ENCODE peak calls at places on chromosomes 12 and 14, in five cellular contexts. One of them, this sample, is unnamed.

GRCh38 chr14:78849952-78850351 is 679.8 kb downstream of the NRXN3 start:
- DNase-seq in naive thymus-derived CD8-positive, alpha-beta T cell: no peak
- DNase-seq in lung: no peak
- DNase-seq in Caco-2: no peak
- DNase-seq in iris pigment epithelial cell: no peak
- DNase-seq in this sample: no peak

GRCh38 chr14:81453166-81453766 is 53.1 kb upstream of the STON2 start:
- DNase-seq in naive thymus-derived CD8-positive, alpha-beta T cell: peak
- DNase-seq in lung: peak
- DNase-seq in Caco-2: peak
- DNase-seq in iris pigment epithelial cell: peak
- DNase-seq in this sample: peak

GRCh38 chr12:109893250-109893995 is 6.7 kb upstream of the TCHP start:
- DNase-seq in naive thymus-derived CD8-positive, alpha-beta T cell: no peak
- DNase-seq in lung: no peak
- DNase-seq in Caco-2: no peak
- DNase-seq in iris pigment epithelial cell: no peak
- DNase-seq in this sample: no peak

GRCh38 chr12:111322336-111323250 is 46.3 kb downstream of the PHETA1 start:
- DNase-seq in naive thymus-derived CD8-positive, alpha-beta T cell: no peak
- DNase-seq in lung: no peak
- DNase-seq in Caco-2: no peak
- DNase-seq in iris pigment epithelial cell: no peak
- DNase-seq in this sample: no peak

GRCh38 chr12:6430124-6430989 is 14.4 kb upstream of the CD27 start:
- DNase-seq in naive thymus-derived CD8-positive, alpha-beta T cell: no peak
- DNase-seq in lung: peak
- DNase-seq in Caco-2: peak
- DNase-seq in iris pigment epithelial cell: peak
- DNase-seq in this sample: peak

GRCh38 chr14:62156052-62156451 is 393.8 kb downstream of the SNAPC1 start:
- DNase-seq in naive thymus-derived CD8-positive, alpha-beta T cell: no peak
- DNase-seq in lung: no peak
- DNase-seq in Caco-2: no peak
- DNase-seq in iris pigment epithelial cell: no peak
- DNase-seq in this sample: no peak

GRCh38 chr12:69368171-69368570 is 8.6 kb downstream of the YEATS4 start:
- DNase-seq in naive thymus-derived CD8-positive, alpha-beta T cell: no peak
- DNase-seq in lung: no peak
- DNase-seq in Caco-2: no peak
- DNase-seq in iris pigment epithelial cell: no peak
- DNase-seq in this sample: no peak

GRCh38 chr12:107536613-107537012 is 149.0 kb upstream of the PWP1 start:
- DNase-seq in naive thymus-derived CD8-positive, alpha-beta T cell: no peak
- DNase-seq in lung: no peak
- DNase-seq in Caco-2: no peak
- DNase-seq in iris pigment epithelial cell: no peak
- DNase-seq in this sample: no peak

GRCh38 chr12:56616244-56616643 is 13.9 kb downstream of the BAZ2A start:
- DNase-seq in naive thymus-derived CD8-positive, alpha-beta T cell: no peak
- DNase-seq in lung: no peak
- DNase-seq in Caco-2: no peak
- DNase-seq in iris pigment epithelial cell: no peak
- DNase-seq in this sample: no peak

GRCh38 chr14:104894331-104895206 is 29.5 kb downstream of the CEP170B start:
- DNase-seq in naive thymus-derived CD8-positive, alpha-beta T cell: no peak
- DNase-seq in lung: no peak
- DNase-seq in Caco-2: no peak
- DNase-seq in iris pigment epithelial cell: no peak
- DNase-seq in this sample: no peak

GRCh38 chr12:58919271-58920101 is 818 bp downstream of the LRIG3 start:
- DNase-seq in naive thymus-derived CD8-positive, alpha-beta T cell: no peak
- DNase-seq in lung: peak
- DNase-seq in Caco-2: peak
- DNase-seq in iris pigment epithelial cell: peak
- DNase-seq in this sample: peak

GRCh38 chr12:111369496-111370220 is 763 bp upstream of the PHETA1 start:
- DNase-seq in naive thymus-derived CD8-positive, alpha-beta T cell: no peak
- DNase-seq in lung: no peak
- DNase-seq in Caco-2: no peak
- DNase-seq in iris pigment epithelial cell: no peak
- DNase-seq in this sample: no peak

GRCh38 chr14:99182548-99183115 is 89.4 kb downstream of the BCL11B start:
- DNase-seq in naive thymus-derived CD8-positive, alpha-beta T cell: peak
- DNase-seq in lung: no peak
- DNase-seq in Caco-2: no peak
- DNase-seq in iris pigment epithelial cell: no peak
- DNase-seq in this sample: no peak

GRCh38 chr14:59918824-59919581 is 941 bp upstream of the LRRC9 start:
- DNase-seq in naive thymus-derived CD8-positive, alpha-beta T cell: no peak
- DNase-seq in lung: no peak
- DNase-seq in Caco-2: peak
- DNase-seq in iris pigment epithelial cell: peak
- DNase-seq in this sample: peak

GRCh38 chr14:30808576-30808975 is 65.8 kb upstream of the COCH start:
- DNase-seq in naive thymus-derived CD8-positive, alpha-beta T cell: no peak
- DNase-seq in lung: no peak
- DNase-seq in Caco-2: no peak
- DNase-seq in iris pigment epithelial cell: peak
- DNase-seq in this sample: no peak

GRCh38 chr12:49189731-49190314 is 943 bp upstream of the TUBA1A start:
- DNase-seq in naive thymus-derived CD8-positive, alpha-beta T cell: no peak
- DNase-seq in lung: no peak
- DNase-seq in Caco-2: no peak
- DNase-seq in iris pigment epithelial cell: no peak
- DNase-seq in this sample: no peak

GRCh38 chr14:25400607-25401206 is 350.8 kb upstream of the STXBP6 start:
- DNase-seq in naive thymus-derived CD8-positive, alpha-beta T cell: no peak
- DNase-seq in lung: peak
- DNase-seq in Caco-2: peak
- DNase-seq in iris pigment epithelial cell: peak
- DNase-seq in this sample: peak

GRCh38 chr12:113241191-113242017 is 20.1 kb downstream of the TPCN1 start:
- DNase-seq in naive thymus-derived CD8-positive, alpha-beta T cell: no peak
- DNase-seq in lung: no peak
- DNase-seq in Caco-2: peak
- DNase-seq in iris pigment epithelial cell: peak
- DNase-seq in this sample: peak

GRCh38 chr12:95446511-95446910 is 27.4 kb upstream of the METAP2 start:
- DNase-seq in naive thymus-derived CD8-positive, alpha-beta T cell: no peak
- DNase-seq in lung: no peak
- DNase-seq in Caco-2: peak
- DNase-seq in iris pigment epithelial cell: peak
- DNase-seq in this sample: no peak

GRCh38 chr14:88870777-88871176 is 46.3 kb downstream of the TTC8 start:
- DNase-seq in naive thymus-derived CD8-positive, alpha-beta T cell: no peak
- DNase-seq in lung: no peak
- DNase-seq in Caco-2: no peak
- DNase-seq in iris pigment epithelial cell: no peak
- DNase-seq in this sample: no peak

GRCh38 chr14:102479777-102480176 is 29.8 kb downstream of the ANKRD9 start:
- DNase-seq in naive thymus-derived CD8-positive, alpha-beta T cell: no peak
- DNase-seq in lung: peak
- DNase-seq in Caco-2: no peak
- DNase-seq in iris pigment epithelial cell: no peak
- DNase-seq in this sample: peak

GRCh38 chr14:65303902-65304222 is 108.7 kb upstream of the FUT8 start:
- DNase-seq in naive thymus-derived CD8-positive, alpha-beta T cell: no peak
- DNase-seq in lung: no peak
- DNase-seq in Caco-2: no peak
- DNase-seq in iris pigment epithelial cell: no peak
- DNase-seq in this sample: no peak

GRCh38 chr12:14825256-14825655 is 11.3 kb upstream of the SMCO3 start:
- DNase-seq in naive thymus-derived CD8-positive, alpha-beta T cell: no peak
- DNase-seq in lung: no peak
- DNase-seq in Caco-2: no peak
- DNase-seq in iris pigment epithelial cell: peak
- DNase-seq in this sample: no peak

GRCh38 chr14:65824285-65824977 is 411.9 kb downstream of the FUT8 start:
- DNase-seq in naive thymus-derived CD8-positive, alpha-beta T cell: peak
- DNase-seq in lung: peak
- DNase-seq in Caco-2: peak
- DNase-seq in iris pigment epithelial cell: peak
- DNase-seq in this sample: peak

GRCh38 chr12:54571166-54571856 is 17.1 kb downstream of the PPP1R1A start:
- DNase-seq in naive thymus-derived CD8-positive, alpha-beta T cell: no peak
- DNase-seq in lung: no peak
- DNase-seq in Caco-2: no peak
- DNase-seq in iris pigment epithelial cell: no peak
- DNase-seq in this sample: no peak

GRCh38 chr12:107344035-107344808 is 250.9 kb upstream of the CRY1 start:
- DNase-seq in naive thymus-derived CD8-positive, alpha-beta T cell: no peak
- DNase-seq in lung: no peak
- DNase-seq in Caco-2: no peak
- DNase-seq in iris pigment epithelial cell: peak
- DNase-seq in this sample: no peak

GRCh38 chr12:64670856-64671639 is 60.8 kb downstream of the RASSF3 start:
- DNase-seq in naive thymus-derived CD8-positive, alpha-beta T cell: no peak
- DNase-seq in lung: peak
- DNase-seq in Caco-2: no peak
- DNase-seq in iris pigment epithelial cell: peak
- DNase-seq in this sample: no peak

GRCh38 chr12:3236345-3237153 is 159.4 kb downstream of the TSPAN9 start:
- DNase-seq in naive thymus-derived CD8-positive, alpha-beta T cell: no peak
- DNase-seq in lung: no peak
- DNase-seq in Caco-2: peak
- DNase-seq in iris pigment epithelial cell: peak
- DNase-seq in this sample: no peak

GRCh38 chr14:95040723-95041476 is 116.4 kb downstream of the DICER1 start:
- DNase-seq in naive thymus-derived CD8-positive, alpha-beta T cell: no peak
- DNase-seq in lung: peak
- DNase-seq in Caco-2: no peak
- DNase-seq in iris pigment epithelial cell: peak
- DNase-seq in this sample: no peak